ENCODE peak calls at places on chromosomes 7 and 10, in seven cellular contexts. One of them, this sample, is unnamed.
A peak's percentile ranks its signal among the peaks of the same experiment; 100 is the strongest.

GRCh38 chr10:116828121-116828520 is 21.2 kb upstream of the ENO4 start:
- DNase-seq in naive thymus-derived CD8-positive, alpha-beta T cell: no peak
- DNase-seq in GM19239: no peak
- DNase-seq in caudate nucleus: no peak
- DNase-seq in GM04504: no peak
- DNase-seq in Karpas-422: no peak
- DNase-seq in kidney epithelial cell: no peak
- DNase-seq in this sample: no peak

GRCh38 chr10:46293832-46294640 is 7.2 kb downstream of the ANTXRL start:
- DNase-seq in naive thymus-derived CD8-positive, alpha-beta T cell: no peak
- DNase-seq in GM19239: no peak
- DNase-seq in caudate nucleus: no peak
- DNase-seq in GM04504: no peak
- DNase-seq in Karpas-422: peak; percentile 47
- DNase-seq in kidney epithelial cell: no peak
- DNase-seq in this sample: no peak

GRCh38 chr7:22819476-22819875 is 3.2 kb downstream of the TOMM7 start:
- DNase-seq in naive thymus-derived CD8-positive, alpha-beta T cell: no peak
- DNase-seq in GM19239: no peak
- DNase-seq in caudate nucleus: no peak
- DNase-seq in GM04504: no peak
- DNase-seq in Karpas-422: no peak
- DNase-seq in kidney epithelial cell: no peak
- DNase-seq in this sample: no peak

GRCh38 chr7:90624128-90624980 is 28.2 kb downstream of the CDK14 start:
- DNase-seq in naive thymus-derived CD8-positive, alpha-beta T cell: no peak
- DNase-seq in GM19239: no peak
- DNase-seq in caudate nucleus: no peak
- DNase-seq in GM04504: no peak
- DNase-seq in Karpas-422: no peak
- DNase-seq in kidney epithelial cell: no peak
- DNase-seq in this sample: no peak

GRCh38 chr7:951881-952547 is 2.5 kb downstream of the ADAP1 start:
- DNase-seq in naive thymus-derived CD8-positive, alpha-beta T cell: no peak
- DNase-seq in GM19239: no peak
- DNase-seq in caudate nucleus: no peak
- DNase-seq in GM04504: no peak
- DNase-seq in Karpas-422: no peak
- DNase-seq in kidney epithelial cell: no peak
- DNase-seq in this sample: no peak

GRCh38 chr7:46468753-46469356 is 547.8 kb upstream of the IGFBP3 start:
- DNase-seq in naive thymus-derived CD8-positive, alpha-beta T cell: no peak
- DNase-seq in GM19239: no peak
- DNase-seq in caudate nucleus: no peak
- DNase-seq in GM04504: no peak
- DNase-seq in Karpas-422: no peak
- DNase-seq in kidney epithelial cell: no peak
- DNase-seq in this sample: no peak

GRCh38 chr10:72186213-72186612 is 29.6 kb upstream of the ANAPC16 start:
- DNase-seq in naive thymus-derived CD8-positive, alpha-beta T cell: no peak
- DNase-seq in GM19239: no peak
- DNase-seq in caudate nucleus: no peak
- DNase-seq in GM04504: peak; percentile 45
- DNase-seq in Karpas-422: no peak
- DNase-seq in kidney epithelial cell: no peak
- DNase-seq in this sample: no peak

GRCh38 chr10:114822771-114823463 is 1.3 kb downstream of the FHIP2A start:
- DNase-seq in naive thymus-derived CD8-positive, alpha-beta T cell: no peak
- DNase-seq in GM19239: no peak
- DNase-seq in caudate nucleus: no peak
- DNase-seq in GM04504: peak; percentile 33
- DNase-seq in Karpas-422: peak; percentile 46
- DNase-seq in kidney epithelial cell: no peak
- DNase-seq in this sample: no peak

GRCh38 chr7:47771990-47772360 is 176.3 kb downstream of the PKD1L1 start:
- DNase-seq in naive thymus-derived CD8-positive, alpha-beta T cell: no peak
- DNase-seq in GM19239: no peak
- DNase-seq in caudate nucleus: no peak
- DNase-seq in GM04504: no peak
- DNase-seq in Karpas-422: no peak
- DNase-seq in kidney epithelial cell: no peak
- DNase-seq in this sample: no peak

GRCh38 chr7:98562336-98563182 is 54.5 kb upstream of the NPTX2 start:
- DNase-seq in naive thymus-derived CD8-positive, alpha-beta T cell: no peak
- DNase-seq in GM19239: no peak
- DNase-seq in caudate nucleus: no peak
- DNase-seq in GM04504: no peak
- DNase-seq in Karpas-422: peak; percentile 83
- DNase-seq in kidney epithelial cell: no peak
- DNase-seq in this sample: no peak

GRCh38 chr10:112539340-112539739 is 92.3 kb downstream of the VTI1A start:
- DNase-seq in naive thymus-derived CD8-positive, alpha-beta T cell: no peak
- DNase-seq in GM19239: no peak
- DNase-seq in caudate nucleus: no peak
- DNase-seq in GM04504: peak; percentile 12
- DNase-seq in Karpas-422: no peak
- DNase-seq in kidney epithelial cell: no peak
- DNase-seq in this sample: no peak

GRCh38 chr10:116891208-116891607 is 41.9 kb downstream of the ENO4 start:
- DNase-seq in naive thymus-derived CD8-positive, alpha-beta T cell: no peak
- DNase-seq in GM19239: no peak
- DNase-seq in caudate nucleus: no peak
- DNase-seq in GM04504: peak; percentile 35
- DNase-seq in Karpas-422: no peak
- DNase-seq in kidney epithelial cell: no peak
- DNase-seq in this sample: no peak

GRCh38 chr7:1555046-1555812 is 776 bp downstream of the TMEM184A start:
- DNase-seq in naive thymus-derived CD8-positive, alpha-beta T cell: no peak
- DNase-seq in GM19239: no peak
- DNase-seq in caudate nucleus: no peak
- DNase-seq in GM04504: peak; percentile 77
- DNase-seq in Karpas-422: no peak
- DNase-seq in kidney epithelial cell: peak; percentile 82
- DNase-seq in this sample: no peak

GRCh38 chr7:47046949-47047348 is 535.0 kb downstream of the TNS3 start:
- DNase-seq in naive thymus-derived CD8-positive, alpha-beta T cell: no peak
- DNase-seq in GM19239: no peak
- DNase-seq in caudate nucleus: no peak
- DNase-seq in GM04504: no peak
- DNase-seq in Karpas-422: no peak
- DNase-seq in kidney epithelial cell: no peak
- DNase-seq in this sample: no peak

GRCh38 chr10:69629897-69630650 is at the start of gene FAM241B:
- DNase-seq in naive thymus-derived CD8-positive, alpha-beta T cell: peak; percentile 71
- DNase-seq in GM19239: peak; percentile 78
- DNase-seq in caudate nucleus: no peak
- DNase-seq in GM04504: no peak
- DNase-seq in Karpas-422: no peak
- DNase-seq in kidney epithelial cell: no peak
- DNase-seq in this sample: peak; percentile 71

GRCh38 chr10:43340619-43341018 is 30.8 kb upstream of the FXYD4 start:
- DNase-seq in naive thymus-derived CD8-positive, alpha-beta T cell: no peak
- DNase-seq in GM19239: no peak
- DNase-seq in caudate nucleus: no peak
- DNase-seq in GM04504: no peak
- DNase-seq in Karpas-422: no peak
- DNase-seq in kidney epithelial cell: peak; percentile 66
- DNase-seq in this sample: no peak

GRCh38 chr10:59991661-59992060 is 85.3 kb upstream of the CCDC6 start:
- DNase-seq in naive thymus-derived CD8-positive, alpha-beta T cell: no peak
- DNase-seq in GM19239: no peak
- DNase-seq in caudate nucleus: peak; percentile 12
- DNase-seq in GM04504: peak; percentile 1
- DNase-seq in Karpas-422: peak; percentile 81
- DNase-seq in kidney epithelial cell: peak; percentile 78
- DNase-seq in this sample: no peak

GRCh38 chr10:47244560-47245500 is 55.2 kb upstream of the GDF10 start:
- DNase-seq in naive thymus-derived CD8-positive, alpha-beta T cell: no peak
- DNase-seq in GM19239: no peak
- DNase-seq in caudate nucleus: no peak
- DNase-seq in GM04504: no peak
- DNase-seq in Karpas-422: no peak
- DNase-seq in kidney epithelial cell: no peak
- DNase-seq in this sample: no peak

GRCh38 chr7:120716306-120716705 is 141.6 kb downstream of the TSPAN12 start:
- DNase-seq in naive thymus-derived CD8-positive, alpha-beta T cell: no peak
- DNase-seq in GM19239: no peak
- DNase-seq in caudate nucleus: no peak
- DNase-seq in GM04504: no peak
- DNase-seq in Karpas-422: no peak
- DNase-seq in kidney epithelial cell: no peak
- DNase-seq in this sample: no peak

GRCh38 chr10:129838794-129839193 is 125.3 kb downstream of the EBF3 start:
- DNase-seq in naive thymus-derived CD8-positive, alpha-beta T cell: no peak
- DNase-seq in GM19239: no peak
- DNase-seq in caudate nucleus: no peak
- DNase-seq in GM04504: no peak
- DNase-seq in Karpas-422: no peak
- DNase-seq in kidney epithelial cell: no peak
- DNase-seq in this sample: no peak

GRCh38 chr7:33861947-33862346 is 43.4 kb upstream of the BMPER start:
- DNase-seq in naive thymus-derived CD8-positive, alpha-beta T cell: no peak
- DNase-seq in GM19239: no peak
- DNase-seq in caudate nucleus: no peak
- DNase-seq in GM04504: no peak
- DNase-seq in Karpas-422: no peak
- DNase-seq in kidney epithelial cell: no peak
- DNase-seq in this sample: no peak

GRCh38 chr7:77327932-77328628 is 88.1 kb downstream of the GSAP start:
- DNase-seq in naive thymus-derived CD8-positive, alpha-beta T cell: peak; percentile 18
- DNase-seq in GM19239: no peak
- DNase-seq in caudate nucleus: no peak
- DNase-seq in GM04504: no peak
- DNase-seq in Karpas-422: no peak
- DNase-seq in kidney epithelial cell: no peak
- DNase-seq in this sample: no peak

GRCh38 chr10:12605580-12606405 is 256.4 kb downstream of the CAMK1D start:
- DNase-seq in naive thymus-derived CD8-positive, alpha-beta T cell: peak; percentile 68
- DNase-seq in GM19239: peak; percentile 55
- DNase-seq in caudate nucleus: no peak
- DNase-seq in GM04504: peak; percentile 36
- DNase-seq in Karpas-422: peak; percentile 49
- DNase-seq in kidney epithelial cell: peak; percentile 12
- DNase-seq in this sample: peak; percentile 56

GRCh38 chr7:94421711-94422110 is 27.0 kb downstream of the COL1A2 start:
- DNase-seq in naive thymus-derived CD8-positive, alpha-beta T cell: no peak
- DNase-seq in GM19239: no peak
- DNase-seq in caudate nucleus: no peak
- DNase-seq in GM04504: peak; percentile 7
- DNase-seq in Karpas-422: no peak
- DNase-seq in kidney epithelial cell: no peak
- DNase-seq in this sample: no peak

GRCh38 chr10:104336829-104337526 is 1.3 kb downstream of the ITPRIP start:
- DNase-seq in naive thymus-derived CD8-positive, alpha-beta T cell: no peak
- DNase-seq in GM19239: no peak
- DNase-seq in caudate nucleus: no peak
- DNase-seq in GM04504: no peak
- DNase-seq in Karpas-422: peak; percentile 52
- DNase-seq in kidney epithelial cell: no peak
- DNase-seq in this sample: peak; percentile 8

GRCh38 chr10:124722812-124723783 is 21.1 kb downstream of the FAM53B start:
- DNase-seq in naive thymus-derived CD8-positive, alpha-beta T cell: peak; percentile 32
- DNase-seq in GM19239: no peak
- DNase-seq in caudate nucleus: no peak
- DNase-seq in GM04504: no peak
- DNase-seq in Karpas-422: peak; percentile 63
- DNase-seq in kidney epithelial cell: no peak
- DNase-seq in this sample: peak; percentile 35

GRCh38 chr10:46522295-46523118 is 34.0 kb downstream of the GPRIN2 start:
- DNase-seq in naive thymus-derived CD8-positive, alpha-beta T cell: no peak
- DNase-seq in GM19239: no peak
- DNase-seq in caudate nucleus: no peak
- DNase-seq in GM04504: no peak
- DNase-seq in Karpas-422: no peak
- DNase-seq in kidney epithelial cell: no peak
- DNase-seq in this sample: no peak

GRCh38 chr7:158239290-158239981 is 348.2 kb downstream of the PTPRN2 start:
- DNase-seq in naive thymus-derived CD8-positive, alpha-beta T cell: no peak
- DNase-seq in GM19239: no peak
- DNase-seq in caudate nucleus: no peak
- DNase-seq in GM04504: no peak
- DNase-seq in Karpas-422: no peak
- DNase-seq in kidney epithelial cell: no peak
- DNase-seq in this sample: no peak

GRCh38 chr10:125083576-125083920 is 76.8 kb downstream of the CTBP2 start:
- DNase-seq in naive thymus-derived CD8-positive, alpha-beta T cell: no peak
- DNase-seq in GM19239: no peak
- DNase-seq in caudate nucleus: no peak
- DNase-seq in GM04504: peak; percentile 88
- DNase-seq in Karpas-422: no peak
- DNase-seq in kidney epithelial cell: no peak
- DNase-seq in this sample: no peak

GRCh38 chr10:124093076-124093773 is at the start of gene CHST15:
- DNase-seq in naive thymus-derived CD8-positive, alpha-beta T cell: no peak
- DNase-seq in GM19239: peak; percentile 36
- DNase-seq in caudate nucleus: no peak
- DNase-seq in GM04504: no peak
- DNase-seq in Karpas-422: no peak
- DNase-seq in kidney epithelial cell: peak; percentile 56
- DNase-seq in this sample: no peak

GRCh38 chr10:132464256-132465192 is 67.5 kb downstream of the PWWP2B start:
- DNase-seq in naive thymus-derived CD8-positive, alpha-beta T cell: no peak
- DNase-seq in GM19239: no peak
- DNase-seq in caudate nucleus: peak; percentile 50
- DNase-seq in GM04504: no peak
- DNase-seq in Karpas-422: no peak
- DNase-seq in kidney epithelial cell: no peak
- DNase-seq in this sample: no peak

GRCh38 chr7:49848211-49848841 is 74.9 kb downstream of the VWC2 start:
- DNase-seq in naive thymus-derived CD8-positive, alpha-beta T cell: no peak
- DNase-seq in GM19239: no peak
- DNase-seq in caudate nucleus: no peak
- DNase-seq in GM04504: no peak
- DNase-seq in Karpas-422: no peak
- DNase-seq in kidney epithelial cell: no peak
- DNase-seq in this sample: no peak

GRCh38 chr7:3289996-3290395 is 11.1 kb upstream of the SDK1 start:
- DNase-seq in naive thymus-derived CD8-positive, alpha-beta T cell: no peak
- DNase-seq in GM19239: no peak
- DNase-seq in caudate nucleus: no peak
- DNase-seq in GM04504: no peak
- DNase-seq in Karpas-422: no peak
- DNase-seq in kidney epithelial cell: peak; percentile 52
- DNase-seq in this sample: no peak

GRCh38 chr7:97819161-97819560 is 53.0 kb downstream of the ASNS start:
- DNase-seq in naive thymus-derived CD8-positive, alpha-beta T cell: no peak
- DNase-seq in GM19239: no peak
- DNase-seq in caudate nucleus: no peak
- DNase-seq in GM04504: no peak
- DNase-seq in Karpas-422: no peak
- DNase-seq in kidney epithelial cell: no peak
- DNase-seq in this sample: no peak

This sample was measured in activated T-helper 2 cell treated with anti-CD3 and anti-CD28 coated beads, Interferon-gamma antibody, Interleukin-2, Interleukin-4, amounts not matched to agents 10 μg/mL and 5 μg/mL and 100 μg/mL, durations not matched to agents 14 hours and 24 hours and 36 hours.